ENCODE peak calls at places on chromosomes 6 and 20, in seven cellular contexts. K is left lung, S is HFFc6, T is HCT116, I is gastrocnemius medialis, F is heart left ventricle, B is psoas muscle. Y is an unnamed sample.

GRCh38 chr6:155080876-155081845 is 86.0 kb downstream of the TIAM2 start:
- DNase-seq in K (no peak), S (no peak), T (no peak), I (no peak), F (no peak), B (no peak), Y (no peak)

GRCh38 chr6:85576479-85576878 is 17.2 kb downstream of the SNX14 start:
- DNase-seq in K (no peak), S (no peak), T (no peak), I (no peak), F (no peak), B (no peak), Y (no peak)

GRCh38 chr6:21325201-21325856 is 268.2 kb upstream of the SOX4 start:
- DNase-seq in K (no peak), S (no peak), T (no peak), I (no peak), F (no peak), B (no peak), Y (no peak)

GRCh38 chr6:146909376-146909775 is 294.8 kb upstream of the STXBP5 start:
- DNase-seq in K (no peak), S (no peak), T (no peak), I (no peak), F (no peak), B (no peak), Y (no peak)

GRCh38 chr20:41275181-41275793 is 42.2 kb downstream of the ZHX3 start:
- DNase-seq in K (no peak), S (peak; percentile 32), T (no peak), I (no peak), F (no peak), B (no peak), Y (no peak)

GRCh38 chr6:111745186-111745585 is 128.1 kb downstream of the FYN start:
- DNase-seq in K (no peak), S (no peak), T (no peak), I (no peak), F (no peak), B (no peak), Y (no peak)

GRCh38 chr6:117840541-117840983 is 66.5 kb upstream of the SLC35F1 start:
- DNase-seq in K (no peak), S (peak; percentile 36), T (peak; percentile 68), I (no peak), F (no peak), B (no peak), Y (no peak)

GRCh38 chr20:62228982-62229545 is 9.0 kb upstream of the HRH3 start:
- DNase-seq in K (no peak), S (no peak), T (no peak), I (no peak), F (no peak), B (no peak), Y (no peak)

DNA sequence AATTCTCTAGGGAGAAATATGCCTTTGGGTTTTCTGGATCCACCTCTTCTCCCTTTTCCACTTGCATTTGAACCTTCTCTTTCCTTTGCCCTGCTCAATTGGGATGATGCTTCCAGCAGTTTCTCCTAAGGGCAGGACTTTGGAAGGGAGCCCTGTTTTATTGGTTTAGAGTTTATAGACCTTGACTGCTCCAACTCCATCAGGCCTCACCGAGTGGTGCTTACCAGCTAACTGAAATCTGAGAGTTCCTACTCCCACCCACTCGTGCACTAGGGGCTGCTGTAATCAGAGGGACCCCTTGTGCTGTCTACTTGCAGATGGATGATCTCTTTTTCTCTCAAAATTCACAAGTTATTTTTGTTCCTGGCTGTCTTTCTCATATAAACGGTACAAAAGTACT is 121.3 kb upstream of the SLC22A16 start:
- DNase-seq in K (no peak), S (no peak), T (no peak), I (no peak), F (no peak), B (no peak), Y (no peak)
- TF ChIP-seq CTCF in K (no peak), S (no peak), T (no peak), I (no peak), F (no peak), B (no peak), Y (no peak)

GRCh38 chr6:46525583-46525982 is 34.3 kb upstream of the RCAN2 start:
- DNase-seq in K (no peak), S (no peak), T (no peak), I (no peak), F (no peak), B (no peak), Y (no peak)
- TF ChIP-seq CTCF in K (no peak), S (no peak), T (no peak), I (no peak), F (no peak), B (no peak), Y (no peak)

GRCh38 chr6:34867484-34867883 is 20.4 kb downstream of the TAF11 start:
- DNase-seq in K (no peak), S (peak; percentile 1), T (no peak), I (no peak), F (no peak), B (no peak), Y (no peak)
- TF ChIP-seq CTCF in K (no peak), S (peak; percentile 36), T (no peak), I (no peak), F (peak; percentile 42), B (no peak), Y (no peak)

GRCh38 chr6:161353208-161353613 is 79.3 kb upstream of the AGPAT4 start:
- DNase-seq in K (no peak), S (no peak), T (peak; percentile 52), I (no peak), F (no peak), B (no peak), Y (no peak)
- TF ChIP-seq CTCF in K (no peak), S (peak; percentile 19), T (peak; percentile 54), I (no peak), F (peak; percentile 36), B (no peak), Y (peak; percentile 56)

DNA sequence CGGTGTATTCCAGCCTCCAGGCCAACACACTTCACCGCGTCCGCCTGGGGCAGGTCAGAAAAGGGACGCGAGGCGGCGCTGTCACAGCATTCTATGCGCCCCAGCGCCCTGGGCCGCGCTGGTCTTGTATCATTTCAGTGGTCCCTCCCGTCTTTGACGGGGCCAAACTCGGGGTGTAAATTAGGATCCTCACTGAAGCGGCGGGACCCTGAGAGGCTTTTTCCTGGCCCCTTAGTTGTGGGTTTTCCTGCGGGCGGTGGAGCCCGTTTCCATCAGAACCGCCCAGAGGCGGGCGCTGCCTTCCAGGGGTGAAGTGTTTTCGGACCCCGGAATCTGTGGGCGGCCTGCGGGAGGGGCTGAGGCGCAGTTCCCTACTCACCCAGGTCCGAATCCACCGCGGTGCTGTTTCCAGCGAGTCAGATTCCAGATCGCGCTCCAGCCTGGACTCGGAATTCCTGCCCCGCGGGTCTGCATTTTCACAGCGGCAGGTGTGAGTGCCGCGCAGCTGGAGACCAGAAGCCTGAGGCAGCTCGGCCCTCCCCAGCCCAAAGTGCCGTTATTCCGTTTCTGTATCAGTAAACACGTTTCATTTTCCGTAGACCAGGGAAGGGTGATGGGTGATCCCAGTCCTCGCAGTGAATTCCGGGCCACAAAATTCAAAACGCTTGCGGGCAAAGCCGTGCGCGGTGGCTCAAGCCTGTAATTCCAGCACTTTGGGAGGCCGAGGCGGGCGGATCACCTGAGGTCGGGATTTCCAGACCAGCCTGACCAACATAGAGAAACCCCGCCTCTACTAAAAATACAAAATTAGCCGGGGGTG is 3.9 kb upstream of the MICB start:
- DNase-seq in K (peak; percentile 88), S (peak; percentile 60), T (peak; percentile 66), I (peak; percentile 59), F (peak; percentile 88), B (peak; percentile 85), Y (peak; percentile 65)
- TF ChIP-seq CTCF in K (peak; percentile 82), S (peak; percentile 79), T (peak; percentile 88), I (peak; percentile 61), F (peak; percentile 73), B (peak; percentile 64), Y (peak; percentile 92)

Y was measured in CD14-positive monocyte.